ENCODE peak calls at places on chromosomes 7 and 10, in seven cellular contexts. Y is heart left ventricle, U is fibroblast of lung, Z is transverse colon, S is cardiac muscle cell, P is pancreas, O is sigmoid colon. D is an unnamed sample.
A peak's percentile ranks its signal among the peaks of the same experiment; 100 is the strongest.

GRCh38 chr10:1596482-1596881 is 140.8 kb downstream of the ADARB2 start:
- DNase-seq in P (no peak), U (no peak), O (no peak), S (no peak), Y (no peak), Z (no peak), D (no peak)

GRCh38 chr10:435397-435796 is 254.1 kb downstream of the DIP2C start:
- DNase-seq in U (no peak), Y (no peak), P (no peak), S (no peak), O (no peak), Z (no peak), D (no peak)

GRCh38 chr7:152392254-152392653 is 43.5 kb downstream of the KMT2C start:
- DNase-seq in Y (no peak), Z (no peak), S (no peak), O (no peak), P (no peak), U (no peak), D (no peak)

GRCh38 chr7:92461027-92462003 is 14.0 kb downstream of the GATAD1 start:
- DNase-seq in U (peak; percentile 33), P (peak; percentile 34), Y (no peak), Z (peak; percentile 25), S (peak; percentile 48), O (no peak), D (no peak)

GRCh38 chr10:46234026-46234425 is 52.8 kb upstream of the ANTXRL start:
- DNase-seq in Z (no peak), P (no peak), U (no peak), S (no peak), O (peak; percentile 37), Y (no peak), D (no peak)

GRCh38 chr7:94206295-94206694 is 188.4 kb upstream of the COL1A2 start:
- DNase-seq in Z (no peak), O (no peak), U (no peak), Y (no peak), P (no peak), S (no peak), D (no peak)

GRCh38 chr7:120014920-120015465 is 258.0 kb upstream of the KCND2 start:
- DNase-seq in P (no peak), Y (no peak), Z (no peak), U (peak; percentile 47), S (no peak), O (no peak), D (no peak)

GRCh38 chr7:11650030-11650429 is 182.0 kb downstream of the THSD7A start:
- DNase-seq in O (no peak), Z (no peak), P (no peak), S (no peak), Y (no peak), U (peak; percentile 27), D (no peak)

GRCh38 chr10:106011189-106011744 is 1153.2 kb downstream of the SORCS1 start:
- DNase-seq in Z (no peak), Y (no peak), O (no peak), S (no peak), U (no peak), P (no peak), D (no peak)

GRCh38 chr7:95394370-95394769 is 1.8 kb downstream of the PON3 start:
- DNase-seq in U (no peak), S (no peak), Y (no peak), O (no peak), Z (no peak), P (no peak), D (no peak)

GRCh38 chr10:63670291-63670898 is 149.2 kb downstream of the REEP3 start:
- DNase-seq in O (no peak), U (peak; percentile 36), Y (peak; percentile 61), P (no peak), Z (no peak), S (no peak), D (no peak)

GRCh38 chr10:15439381-15439837 is 68.3 kb upstream of the FAM171A1 start:
- DNase-seq in P (no peak), S (peak; percentile 49), Y (peak; percentile 59), U (peak; percentile 13), Z (peak; percentile 19), O (peak; percentile 70), D (no peak)

GRCh38 chr7:137074386-137075030 is 206.1 kb downstream of the CHRM2 start:
- DNase-seq in S (no peak), Y (no peak), Z (no peak), P (no peak), U (peak; percentile 83), O (no peak), D (no peak)

GRCh38 chr10:44926771-44927751 is 15.9 kb downstream of the TMEM72 start:
- DNase-seq in Y (no peak), S (no peak), O (peak; percentile 56), U (peak; percentile 51), P (peak; percentile 55), Z (no peak), D (no peak)

GRCh38 chr7:112266595-112267270 is 60.2 kb downstream of the ZNF277 start:
- DNase-seq in Z (no peak), S (no peak), U (peak; percentile 56), O (no peak), P (no peak), Y (no peak), D (no peak)

GRCh38 chr10:114638874-114639625 is 19.0 kb downstream of the ABLIM1 start:
- DNase-seq in P (no peak), Y (no peak), O (no peak), S (no peak), U (peak; percentile 99), Z (no peak), D (no peak)

GRCh38 chr7:139673230-139673629 is 104.6 kb downstream of the HIPK2 start:
- DNase-seq in S (peak; percentile 52), O (no peak), Z (peak; percentile 35), P (peak; percentile 28), Y (no peak), U (no peak), D (no peak)

GRCh38 chr7:36155811-36156361 is 2.8 kb downstream of the EEPD1 start:
- DNase-seq in U (peak; percentile 27), Y (peak; percentile 85), O (peak; percentile 78), S (peak; percentile 24), Z (peak; percentile 47), P (peak; percentile 66), D (no peak)
- H3K4me1 ChIP-seq in U (no peaks in the 10 kb centered on the region), Y (peaks cover 37% of the 10 kb centered on the region), O (peaks cover 77% of the 10 kb centered on the region), S (peaks cover 7% of the 10 kb centered on the region), Z (peaks cover 66% of the 10 kb centered on the region), P (peaks cover 16% of the 10 kb centered on the region), D (peaks cover 12% of the 10 kb centered on the region)

GRCh38 chr10:70850097-70850496 is 34.3 kb downstream of the SGPL1 start:
- DNase-seq in O (no peak), P (no peak), Y (no peak), U (peak; percentile 77), Z (no peak), S (no peak), D (no peak)
- H3K27ac ChIP-seq in O (no peak overlapping the region), P (no peak overlapping the region), Y (no peak overlapping the region), U (no peak overlapping the region), Z (no peak overlapping the region), S (peak overlapping the region; percentile 22), D (no peak overlapping the region)

GRCh38 chr7:153515359-153515758 is 536.8 kb upstream of the DPP6 start:
- DNase-seq in O (no peak), Z (no peak), S (no peak), U (no peak), P (no peak), Y (no peak), D (no peak)

GRCh38 chr7:153510674-153511073 is 541.5 kb upstream of the DPP6 start:
- DNase-seq in U (no peak), P (no peak), S (no peak), O (no peak), Z (no peak), Y (no peak), D (no peak)

GRCh38 chr7:153518201-153518984 is 533.8 kb upstream of the DPP6 start:
- DNase-seq in O (no peak), Z (no peak), Y (no peak), S (no peak), U (no peak), P (no peak), D (no peak)

GRCh38 chr7:153509763-153510162 is 542.4 kb upstream of the DPP6 start:
- DNase-seq in S (no peak), P (no peak), Y (no peak), O (no peak), U (no peak), Z (no peak), D (no peak)

DNA sequence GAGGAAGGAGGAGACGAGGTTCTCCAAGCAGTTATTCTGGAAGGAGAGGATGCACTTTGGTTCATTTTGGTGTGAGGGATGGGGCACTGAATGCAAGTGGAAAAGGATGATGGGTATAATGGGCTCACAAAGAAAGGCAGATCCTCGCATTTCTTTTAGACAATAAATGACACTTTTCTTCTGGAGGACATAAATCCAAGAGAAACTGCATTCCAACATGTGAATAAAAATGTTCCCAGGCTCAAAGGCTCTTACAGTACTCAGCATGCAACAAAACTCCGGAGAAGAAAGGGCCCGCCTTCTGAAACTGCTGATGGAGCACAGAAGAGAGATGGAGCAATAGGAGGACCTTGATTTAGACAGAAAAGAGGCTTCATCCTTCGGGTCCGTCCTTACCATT is 538.2 kb upstream of the DPP6 start:
- DNase-seq in S (no peak), Y (no peak), U (no peak), P (no peak), O (no peak), Z (no peak), D (no peak)
- H3K9me3 ChIP-seq in S (no peaks in the 10 kb centered on the region), Y (no peaks in the 10 kb centered on the region), U (no peaks in the 10 kb centered on the region), P (no peaks in the 10 kb centered on the region), O (no peaks in the 10 kb centered on the region), Z (peaks cover 5% of the 10 kb centered on the region), D (no peaks in the 10 kb centered on the region)

GRCh38 chr7:73827568-73828106 is 3.2 kb upstream of the CLDN4 start:
- DNase-seq in O (no peak), Y (no peak), Z (peak; percentile 91), U (no peak), S (peak; percentile 57), P (peak; percentile 92), D (no peak)
- H3K4me1 ChIP-seq in O (peaks cover 18% of the 10 kb centered on the region), Y (no peaks in the 10 kb centered on the region), Z (peaks cover 62% of the 10 kb centered on the region), U (peaks cover 20% of the 10 kb centered on the region), S (peaks cover 11% of the 10 kb centered on the region), P (peaks cover 38% of the 10 kb centered on the region), D (peaks cover 18% of the 10 kb centered on the region)

GRCh38 chr10:7635431-7636125 is 31.2 kb downstream of the ITIH5 start:
- DNase-seq in Y (no peak), S (no peak), U (no peak), P (no peak), O (no peak), Z (no peak), D (no peak)
- H3K27ac ChIP-seq in Y (peak overlapping the region; percentile 65), S (no peak overlapping the region), U (no peak overlapping the region), P (no peak overlapping the region), O (peak overlapping the region; percentile 54), Z (peak overlapping the region; percentile 60), D (no peak overlapping the region)